ENCODE peak calls at places on chromosomes 3 and 15, in seven cellular contexts. R, I, J, V, W, Z and K are unnamed samples.

GRCh38 chr3:46359748-46360509 is 6.0 kb downstream of the CCR2 start:
- DNase-seq in R (peak), I (peak), J (peak), V (no peak), W (no peak), Z (no peak), K (no peak)

GRCh38 chr3:18099611-18100010 is 325.5 kb downstream of the SATB1 start:
- DNase-seq in R (no peak), I (peak), J (no peak), V (no peak), W (no peak), Z (no peak), K (no peak)

GRCh38 chr3:58529516-58530353 is 7.3 kb downstream of the ACOX2 start:
- DNase-seq in R (peak), I (no peak), J (peak), V (no peak), W (peak), Z (peak), K (peak)

GRCh38 chr15:76839173-76839572 is 66.0 kb downstream of the SCAPER start:
- DNase-seq in R (no peak), I (no peak), J (no peak), V (no peak), W (no peak), Z (no peak), K (no peak)

GRCh38 chr3:18795078-18795477 is 353.2 kb upstream of the KCNH8 start:
- DNase-seq in R (no peak), I (no peak), J (no peak), V (no peak), W (no peak), Z (no peak), K (no peak)

GRCh38 chr3:32405155-32405554 is 13.5 kb downstream of the CMTM7 start:
- DNase-seq in R (no peak), I (peak), J (no peak), V (no peak), W (no peak), Z (peak), K (no peak)

GRCh38 chr3:47772788-47773187 is 8.9 kb downstream of the SMARCC1 start:
- DNase-seq in R (no peak), I (no peak), J (no peak), V (no peak), W (no peak), Z (no peak), K (no peak)

GRCh38 chr3:5431811-5432378 is 244.4 kb downstream of the EDEM1 start:
- DNase-seq in R (no peak), I (no peak), J (no peak), V (peak), W (no peak), Z (no peak), K (no peak)

GRCh38 chr3:36362973-36363372 is 17.3 kb upstream of the STAC start:
- DNase-seq in R (peak), I (peak), J (no peak), V (peak), W (no peak), Z (peak), K (peak)

GRCh38 chr3:126358038-126358815 is 1.0 kb upstream of the KLF15 start:
- DNase-seq in R (peak), I (no peak), J (peak), V (no peak), W (no peak), Z (peak), K (peak)

GRCh38 chr3:135229018-135229495 is 434.0 kb downstream of the EPHB1 start:
- DNase-seq in R (no peak), I (no peak), J (no peak), V (no peak), W (no peak), Z (no peak), K (peak)

GRCh38 chr15:81029416-81030367 is 29.0 kb downstream of the TLNRD1 start:
- DNase-seq in R (no peak), I (peak), J (no peak), V (no peak), W (no peak), Z (no peak), K (no peak)

DNA sequence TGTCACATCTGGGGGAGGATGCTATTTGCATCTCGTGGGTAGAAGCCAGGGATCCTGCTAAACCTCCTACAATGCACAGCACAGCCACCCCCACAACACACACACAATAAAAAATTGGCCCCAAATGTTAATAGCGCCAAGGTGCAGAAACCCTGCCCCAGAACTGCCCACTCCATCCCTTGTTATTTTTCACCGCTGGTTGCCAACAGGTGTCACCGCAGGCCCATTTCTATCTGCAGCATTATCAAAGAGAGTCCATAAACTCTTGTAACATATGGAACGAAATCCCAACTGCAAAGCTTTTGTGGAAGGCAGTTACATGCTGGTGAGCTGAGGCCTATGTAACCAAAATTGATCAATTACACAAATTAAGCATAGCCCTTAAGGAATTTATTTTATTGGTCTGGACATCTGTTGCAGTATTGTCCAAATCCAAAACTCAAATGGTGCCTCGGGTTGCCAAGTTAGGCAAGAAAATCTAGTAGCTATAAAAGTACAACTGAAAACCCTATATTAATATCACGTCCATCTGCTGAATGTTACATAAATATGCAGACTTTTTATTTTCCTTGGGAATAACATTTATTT is 66.2 kb downstream of the SAMMSON start:
- DNase-seq in R (peak), I (no peak), J (no peak), V (no peak), W (no peak), Z (no peak), K (no peak)
- H3K23ac ChIP-seq in R (no peak), I (no peak), J (no peak), V (no peak), W (no peak), Z (no peak), K (no peak)

DNA sequence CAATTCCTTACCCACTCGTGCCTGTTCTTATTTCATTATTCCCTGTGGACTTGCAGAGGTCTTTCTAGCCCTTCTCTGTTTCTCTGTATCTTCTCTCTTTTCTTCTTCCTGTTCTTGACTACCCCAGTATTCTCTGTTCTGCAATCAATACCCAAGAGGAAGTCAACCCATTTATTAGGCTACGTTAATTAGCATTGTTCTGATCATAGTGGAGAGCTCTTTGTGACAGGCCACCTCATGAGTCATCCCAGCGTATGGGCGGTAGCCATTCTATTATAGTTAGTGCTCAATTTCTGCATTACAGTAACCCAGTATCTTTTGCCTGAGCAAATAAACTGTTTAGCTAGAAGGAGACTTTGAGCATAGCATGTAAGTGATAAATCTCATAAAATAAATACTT is 259.5 kb upstream of the GRM7 start:
- DNase-seq in R (no peak), I (no peak), J (no peak), V (no peak), W (no peak), Z (no peak), K (no peak)
- H2BK120ac ChIP-seq in R (no peak), I (no peak), J (no peak), V (no peak), W (no peak), Z (no peak), K (no peak)

DNA sequence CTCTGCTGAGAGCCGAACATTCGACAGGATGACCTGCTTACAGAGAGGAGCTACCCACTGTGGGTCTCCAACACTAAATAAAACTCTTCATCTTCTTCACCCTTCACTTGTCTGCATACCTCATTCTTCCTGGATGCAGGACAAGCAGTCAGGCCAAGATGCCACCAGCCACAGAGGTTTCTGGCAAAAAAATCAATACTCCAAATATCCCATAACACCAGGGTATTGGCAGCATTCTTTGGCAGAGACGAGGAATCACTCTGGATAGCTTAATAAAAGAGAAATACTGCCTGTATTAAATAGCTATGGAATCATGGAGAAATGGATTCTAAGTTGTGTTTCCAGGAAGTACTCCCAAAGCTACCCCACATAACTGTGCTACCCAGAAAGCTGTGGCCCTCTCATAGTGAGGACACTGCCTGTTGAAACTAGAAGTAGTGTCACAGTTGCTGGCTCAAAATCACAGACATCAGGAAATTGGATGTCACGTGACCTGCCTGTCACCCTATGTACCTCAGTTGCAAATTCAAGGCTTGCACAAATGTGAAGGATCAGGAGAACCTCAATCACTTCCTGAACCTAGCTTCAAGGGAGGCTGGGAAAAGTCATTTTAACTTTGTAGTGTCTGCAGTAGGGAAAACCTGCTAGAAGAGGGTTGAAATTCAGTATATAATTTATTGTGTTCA is 11.0 kb upstream of the LRRC31 start:
- DNase-seq in R (no peak), I (no peak), J (no peak), V (no peak), W (no peak), Z (no peak), K (no peak)
- H3K23ac ChIP-seq in R (no peak), I (no peak), J (no peak), V (no peak), W (no peak), Z (no peak), K (no peak)

GRCh38 chr3:123330441-123330991 is 118.4 kb downstream of the ADCY5 start:
- DNase-seq in R (no peak), I (no peak), J (no peak), V (no peak), W (no peak), Z (no peak), K (no peak)
- H2BK120ac ChIP-seq in R (no peak), I (no peak), J (no peak), V (no peak), W (no peak), Z (no peak), K (no peak)

DNA sequence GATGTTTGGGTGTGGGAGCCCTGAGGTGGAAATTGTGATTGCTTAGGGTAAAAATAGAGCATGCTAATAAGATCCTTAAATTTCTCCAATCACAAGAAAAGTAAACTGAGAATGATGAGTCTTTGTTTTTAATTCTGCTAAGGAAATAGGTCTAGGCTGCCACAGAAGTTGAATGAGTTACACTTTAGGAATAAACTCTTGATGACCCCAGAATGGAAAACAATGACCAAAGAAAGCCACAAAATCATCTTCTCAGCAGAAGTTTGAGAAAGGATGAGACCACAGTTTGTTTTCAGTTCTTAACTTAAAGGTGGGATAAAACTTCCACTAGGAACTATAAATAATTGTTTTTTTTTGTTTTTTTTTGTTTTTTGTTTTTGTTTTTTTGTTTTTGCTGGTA is 164.6 kb upstream of the BCL6 start:
- DNase-seq in R (no peak), I (no peak), J (no peak), V (no peak), W (no peak), Z (no peak), K (no peak)
- H3K23ac ChIP-seq in R (no peak), I (no peak), J (no peak), V (no peak), W (no peak), Z (no peak), K (no peak)

GRCh38 chr15:90065682-90066049 is 36.6 kb downstream of the IDH2 start:
- DNase-seq in R (no peak), I (no peak), J (no peak), V (no peak), W (no peak), Z (no peak), K (no peak)

GRCh38 chr15:90064931-90065681 is 37.2 kb downstream of the IDH2 start:
- DNase-seq in R (peak), I (no peak), J (no peak), V (no peak), W (no peak), Z (peak), K (no peak)

GRCh38 chr15:90067953-90068613 is 34.2 kb downstream of the IDH2 start:
- DNase-seq in R (no peak), I (no peak), J (no peak), V (no peak), W (no peak), Z (no peak), K (no peak)

GRCh38 chr15:90063733-90064247 is 38.5 kb downstream of the IDH2 start:
- DNase-seq in R (peak), I (no peak), J (no peak), V (peak), W (no peak), Z (no peak), K (no peak)

DNA sequence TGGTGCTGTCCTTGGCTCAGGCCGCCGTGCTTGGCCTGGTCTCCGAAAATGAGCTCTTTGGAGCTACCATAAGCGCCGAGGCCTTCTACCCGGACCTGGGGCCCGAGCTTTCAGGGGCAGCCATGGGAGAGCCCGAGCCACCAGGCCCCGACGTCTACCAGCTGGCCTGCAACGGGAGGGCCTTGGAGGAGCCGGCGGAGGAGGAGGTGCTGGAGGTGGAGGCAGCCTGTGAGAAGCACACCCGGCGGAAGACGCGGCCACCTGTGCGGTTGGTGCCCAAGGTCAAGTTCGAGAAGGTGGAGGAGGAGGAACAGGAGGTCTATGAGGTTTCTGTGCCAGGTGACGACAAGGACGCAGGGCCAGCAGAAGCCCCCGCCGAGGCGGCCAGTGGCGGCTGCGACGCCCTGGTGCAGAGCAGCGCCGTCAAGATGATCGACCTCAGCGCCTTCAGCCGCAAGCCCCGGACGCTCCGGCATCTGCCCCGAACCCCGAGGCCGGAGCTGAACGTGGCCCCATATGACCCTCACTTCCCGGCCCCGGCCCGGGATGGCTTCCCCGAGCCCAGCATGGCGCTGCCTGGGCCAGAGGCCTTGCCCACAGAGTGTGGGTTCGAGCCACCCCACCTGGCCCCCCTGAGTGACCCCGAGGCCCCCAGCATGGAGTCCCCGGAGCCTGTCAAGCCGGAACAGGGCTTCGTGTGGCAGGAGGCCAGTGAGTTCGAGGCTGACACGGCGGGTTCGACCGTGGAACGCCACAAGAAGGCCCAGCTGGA is 34.9 kb downstream of the IDH2 start:
- DNase-seq in R (no peak), I (no peak), J (no peak), V (no peak), W (no peak), Z (no peak), K (no peak)
- H2BK120ac ChIP-seq in R (no peak), I (no peak), J (no peak), V (no peak), W (no peak), Z (no peak), K (no peak)

GRCh38 chr3:177681852-177682251 is 484.6 kb upstream of the TBL1XR1 start:
- DNase-seq in R (no peak), I (no peak), J (no peak), V (no peak), W (no peak), Z (no peak), K (no peak)
- H3K23ac ChIP-seq in R (no peak), I (no peak), J (no peak), V (no peak), W (no peak), Z (no peak), K (no peak)

GRCh38 chr15:32849769-32850668 is 132.2 kb downstream of the GREM1 start:
- DNase-seq in R (no peak), I (peak), J (no peak), V (peak), W (no peak), Z (peak), K (no peak)
- H2BK120ac ChIP-seq in R (no peak), I (peak), J (no peak), V (no peak), W (no peak), Z (no peak), K (no peak)

DNA sequence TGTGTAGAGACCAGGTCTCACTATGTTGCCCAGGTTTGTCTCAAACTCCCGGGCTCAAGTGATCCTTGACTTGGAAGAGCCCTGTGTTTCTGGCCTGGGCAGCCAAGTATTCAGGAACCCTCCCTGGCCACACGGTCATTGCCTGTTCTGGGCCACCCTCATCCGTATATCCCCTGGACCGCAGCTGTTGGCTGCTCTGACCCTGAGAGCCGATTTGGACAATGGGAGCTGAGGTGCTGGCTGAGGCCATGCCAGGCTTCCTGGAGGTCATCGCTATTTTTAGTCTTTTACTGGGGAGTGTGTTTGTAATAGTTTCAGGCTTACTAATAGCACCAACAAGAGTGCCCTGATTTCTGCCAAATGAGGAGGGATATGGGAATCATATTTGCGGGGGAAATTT is 60.7 kb downstream of the ADAMTS7 start:
- DNase-seq in R (no peak), I (no peak), J (no peak), V (no peak), W (no peak), Z (no peak), K (no peak)
- H3K23ac ChIP-seq in R (no peak), I (no peak), J (no peak), V (no peak), W (no peak), Z (no peak), K (no peak)